ENCODE peak calls at places on chromosomes 5 and 9, in four cellular contexts. M is suprapubic skin, B is right cardiac atrium, J is RWPE1. V is an unnamed sample.

GRCh38 chr5:72138943-72139467 is 31.7 kb downstream of the MAP1B start:
- DNase-seq in M (no peak), B (no peak), J (peak), V (peak)

GRCh38 chr5:9892696-9893095 is 262.5 kb upstream of the TAS2R1 start:
- DNase-seq in M (no peak), B (no peak), J (no peak), V (no peak)

GRCh38 chr9:109717342-109717741 is 62.7 kb upstream of the PALM2AKAP2 start:
- DNase-seq in M (no peak), B (no peak), J (peak), V (no peak)

GRCh38 chr5:142426129-142426641 is 101.4 kb upstream of the SPRY4 start:
- DNase-seq in M (no peak), B (peak), J (no peak), V (no peak)

GRCh38 chr9:131503626-131504465 is 1.1 kb downstream of the POMT1 start:
- DNase-seq in M (no peak), B (peak), J (peak), V (peak)

GRCh38 chr5:149126898-149127297 is 14.4 kb upstream of the ABLIM3 start:
- DNase-seq in M (no peak), B (no peak), J (no peak), V (no peak)

GRCh38 chr5:28810751-28811136 is 1772.4 kb upstream of the CDH9 start:
- DNase-seq in M (no peak), B (no peak), J (no peak), V (no peak)

GRCh38 chr9:125407974-125408900 is 146.6 kb downstream of the GAPVD1 start:
- DNase-seq in M (peak), B (peak), J (peak), V (no peak)

GRCh38 chr5:17196686-17197085 is 20.7 kb upstream of the BASP1 start:
- DNase-seq in M (peak), B (no peak), J (no peak), V (no peak)

GRCh38 chr5:100516285-100516684 is 18.9 kb upstream of the FAM174A start:
- DNase-seq in M (no peak), B (no peak), J (no peak), V (no peak)

GRCh38 chr5:100519075-100519474 is 16.1 kb upstream of the FAM174A start:
- DNase-seq in M (no peak), B (no peak), J (no peak), V (no peak)

GRCh38 chr5:100520348-100520747 is 14.8 kb upstream of the FAM174A start:
- DNase-seq in M (no peak), B (no peak), J (no peak), V (no peak)

GRCh38 chr5:100517301-100517974 is 17.7 kb upstream of the FAM174A start:
- DNase-seq in M (no peak), B (no peak), J (peak), V (peak)

DNA sequence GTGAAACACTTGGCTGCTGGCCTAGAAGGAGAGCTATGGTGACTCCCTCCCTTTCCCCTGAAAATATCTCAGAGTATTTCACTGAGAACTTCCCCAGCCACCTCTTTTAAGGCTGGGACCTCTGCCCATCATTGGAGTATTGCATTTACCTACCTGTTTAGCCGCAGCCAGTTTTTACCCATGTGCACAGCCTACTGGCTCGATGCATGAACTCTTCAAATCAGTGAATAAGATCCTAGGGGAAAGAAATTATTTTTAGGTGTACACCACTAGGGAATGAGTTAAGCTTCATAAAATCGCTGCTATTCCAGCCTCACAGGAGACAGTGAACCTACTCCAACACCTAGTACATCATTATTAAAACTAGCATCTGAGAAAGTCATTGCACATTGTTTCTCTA is 16.8 kb upstream of the FAM174A start:
- DNase-seq in M (no peak), B (no peak), J (no peak), V (no peak)
- H3K27ac ChIP-seq in M (no peak), B (no peak), J (no peak), V (no peak)

GRCh38 chr9:123327697-123328100 is 28.3 kb upstream of the CRB2 start:
- DNase-seq in M (no peak), B (no peak), J (peak), V (peak)
- H3K27ac ChIP-seq in M (peak), B (no peak), J (no peak), V (no peak)

GRCh38 chr5:35803221-35803651 is 53.5 kb upstream of the IL7R start:
- DNase-seq in M (no peak), B (peak), J (no peak), V (no peak)
- H3K27ac ChIP-seq in M (no peak), B (no peak), J (no peak), V (no peak)

GRCh38 chr9:97525451-97525850 is 24.0 kb downstream of the TMOD1 start:
- DNase-seq in M (no peak), B (no peak), J (peak), V (peak)
- H3K27ac ChIP-seq in M (no peak), B (no peak), J (no peak), V (no peak)

GRCh38 chr5:140294753-140295152 is 8.1 kb downstream of the PFDN1 start:
- DNase-seq in M (no peak), B (no peak), J (no peak), V (no peak)

GRCh38 chr5:140298183-140298601 is 4.7 kb downstream of the PFDN1 start:
- DNase-seq in M (no peak), B (no peak), J (no peak), V (peak)

GRCh38 chr5:140295414-140295813 is 7.5 kb downstream of the PFDN1 start:
- DNase-seq in M (no peak), B (no peak), J (peak), V (peak)

GRCh38 chr5:140297283-140297682 is 5.6 kb downstream of the PFDN1 start:
- DNase-seq in M (no peak), B (no peak), J (no peak), V (no peak)

DNA sequence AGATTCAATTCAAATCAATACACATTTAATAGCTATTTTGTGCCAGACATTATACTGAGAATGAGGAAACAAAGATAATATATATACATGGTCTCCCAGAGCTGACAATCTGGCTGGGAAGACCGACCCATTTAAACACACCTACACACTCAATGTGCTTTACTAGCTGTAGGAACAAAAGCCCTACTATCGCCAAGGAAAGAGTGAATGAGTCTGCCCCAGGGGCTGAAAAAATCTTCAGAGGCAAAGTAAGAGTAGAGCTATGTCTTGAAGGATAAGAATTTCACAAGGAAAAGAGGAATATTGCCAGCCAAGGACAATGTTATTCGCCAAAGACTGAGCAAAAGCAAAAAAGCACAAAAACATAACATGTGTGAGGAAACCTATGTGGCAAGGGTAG is 6.6 kb downstream of the PFDN1 start:
- DNase-seq in M (no peak), B (no peak), J (no peak), V (no peak)
- H3K27ac ChIP-seq in M (no peak), B (peak), J (no peak), V (no peak)

GRCh38 chr5:54289769-54290168 is 20.6 kb downstream of the ARL15 start:
- DNase-seq in M (no peak), B (no peak), J (no peak), V (no peak)
- H3K27ac ChIP-seq in M (no peak), B (no peak), J (no peak), V (no peak)

GRCh38 chr9:76717611-76718010 is 46.6 kb upstream of the PCA3 start:
- DNase-seq in M (no peak), B (no peak), J (no peak), V (no peak)

GRCh38 chr9:76717176-76717575 is 47.1 kb upstream of the PCA3 start:
- DNase-seq in M (no peak), B (no peak), J (no peak), V (no peak)

GRCh38 chr9:76720245-76720644 is 44.0 kb upstream of the PCA3 start:
- DNase-seq in M (no peak), B (no peak), J (no peak), V (no peak)

GRCh38 chr9:76716270-76716669 is 48.0 kb upstream of the PCA3 start:
- DNase-seq in M (no peak), B (no peak), J (no peak), V (no peak)

GRCh38 chr9:76718166-76718565 is 46.1 kb upstream of the PCA3 start:
- DNase-seq in M (no peak), B (no peak), J (no peak), V (no peak)
- H3K27ac ChIP-seq in M (no peak), B (no peak), J (no peak), V (no peak)

GRCh38 chr5:179256229-179257189 is 88.8 kb downstream of the ADAMTS2 start:
- DNase-seq in M (peak), B (peak), J (no peak), V (no peak)
- H3K27ac ChIP-seq in M (peak), B (no peak), J (no peak), V (no peak)

GRCh38 chr5:167319243-167319642 is 972.2 kb upstream of the WWC1 start:
- DNase-seq in M (no peak), B (no peak), J (no peak), V (no peak)

GRCh38 chr5:167315762-167316161 is 975.7 kb upstream of the WWC1 start:
- DNase-seq in M (no peak), B (no peak), J (no peak), V (no peak)

GRCh38 chr5:167320019-167320418 is 971.4 kb upstream of the WWC1 start:
- DNase-seq in M (no peak), B (no peak), J (no peak), V (no peak)
- H3K27ac ChIP-seq in M (no peak), B (no peak), J (no peak), V (no peak)